ENCODE peak calls at places on chromosomes 4 and X, in eight cellular contexts. J is SJCRH30, C is body of pancreas, Y is heart right ventricle, S is mesendoderm, X is heart left ventricle, O is neuronal stem cell, N is IMR-90. U is an unnamed sample. For H3K27me3, the result is how much of the 10 kb centered on the place peaks cover.

GRCh38 chr4:75391489-75392166 is 122.6 kb downstream of the RCHY1 start:
- DNase-seq in J (no peak), C (no peak), Y (no peak), S (no peak), X (no peak), O (no peak), N (no peak), U (no peak)

GRCh38 chr4:120432451-120432850 is 365.8 kb upstream of the MAD2L1 start:
- DNase-seq in J (no peak), C (no peak), Y (no peak), S (no peak), X (no peak), O (no peak), N (no peak), U (no peak)

GRCh38 chr4:90960433-90960832 is 833.2 kb downstream of the CCSER1 start:
- DNase-seq in J (no peak), C (no peak), Y (no peak), S (no peak), X (no peak), O (no peak), N (no peak), U (no peak)

GRCh38 chr4:53309321-53310020 is 56.4 kb downstream of the SCFD2 start:
- DNase-seq in J (no peak), C (no peak), Y (no peak), S (no peak), X (no peak), O (no peak), N (no peak), U (no peak)

GRCh38 chr4:168955674-168956073 is 54.4 kb downstream of the CBR4 start:
- DNase-seq in J (peak), C (no peak), Y (no peak), S (no peak), X (no peak), O (no peak), N (no peak), U (no peak)

GRCh38 chr4:71974681-71975080 is 57.1 kb upstream of the NPFFR2 start:
- DNase-seq in J (no peak), C (no peak), Y (no peak), S (peak), X (no peak), O (no peak), N (peak), U (no peak)

GRCh38 chr4:168200685-168201084 is 108.3 kb downstream of the ANXA10 start:
- DNase-seq in J (no peak), C (no peak), Y (no peak), S (no peak), X (no peak), O (no peak), N (peak), U (no peak)

GRCh38 chrX:40465735-40466551 is 114.8 kb upstream of the ATP6AP2 start:
- DNase-seq in J (peak), C (no peak), Y (no peak), S (no peak), X (no peak), O (no peak), N (no peak), U (no peak)

GRCh38 chr4:104508224-104508623 is 13.5 kb upstream of the CXXC4 start:
- DNase-seq in J (no peak), C (no peak), Y (no peak), S (no peak), X (no peak), O (no peak), N (no peak), U (no peak)

GRCh38 chr4:6044805-6045204 is 26.6 kb upstream of the C4orf50 start:
- DNase-seq in J (no peak), C (no peak), Y (no peak), S (peak), X (no peak), O (no peak), N (no peak), U (no peak)

GRCh38 chr4:121900132-121900983 is 30.1 kb upstream of the BBS7 start:
- DNase-seq in J (peak), C (peak), Y (no peak), S (peak), X (peak), O (peak), N (peak), U (no peak)

DNA sequence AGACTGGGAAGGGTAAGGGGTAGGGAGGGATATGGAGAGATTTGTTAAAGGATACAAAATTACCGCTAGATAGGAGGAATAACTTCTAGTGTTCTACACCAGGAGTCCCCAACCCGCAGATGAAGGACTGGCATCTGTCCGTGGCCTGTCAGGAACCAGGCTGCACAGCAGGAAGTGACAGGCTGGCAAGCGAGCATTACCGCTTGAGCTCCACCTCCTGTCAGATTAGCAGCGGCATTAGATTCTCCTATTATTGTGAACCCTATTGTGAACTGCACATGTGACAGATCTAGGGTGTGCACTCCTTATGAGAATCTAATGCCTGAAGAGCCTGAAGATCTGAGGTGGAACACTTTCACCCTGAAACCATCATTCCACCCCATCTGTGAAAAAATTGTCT is 27.9 kb upstream of the BBS7 start:
- DNase-seq in J (no peak), C (no peak), Y (no peak), S (peak), X (no peak), O (no peak), N (no peak), U (no peak)
- H3K27ac ChIP-seq in J (no peak), C (no peak), Y (no peak), S (no peak), X (no peak), O (no peak), N (no peak), U (no peak)

GRCh38 chr4:107035711-107036601 is at the start of gene DKK2:
- DNase-seq in J (no peak), C (peak), Y (no peak), S (peak), X (no peak), O (peak), N (peak), U (peak)

GRCh38 chr4:107034982-107035710 is 967 bp downstream of the DKK2 start:
- DNase-seq in J (no peak), C (peak), Y (no peak), S (peak), X (no peak), O (peak), N (peak), U (peak)

GRCh38 chr4:107037188-107037587 is 1.1 kb upstream of the DKK2 start:
- DNase-seq in J (no peak), C (peak), Y (peak), S (peak), X (no peak), O (peak), N (peak), U (peak)

GRCh38 chr4:107036602-107037151 is 564 bp upstream of the DKK2 start:
- DNase-seq in J (no peak), C (peak), Y (no peak), S (peak), X (no peak), O (peak), N (no peak), U (no peak)

GRCh38 chr4:107034091-107034698 is 1.9 kb downstream of the DKK2 start:
- DNase-seq in J (no peak), C (peak), Y (no peak), S (peak), X (peak), O (peak), N (no peak), U (peak)
- H3K4me3 ChIP-seq in J (no peak), C (no peak), Y (no peak), S (no peak), X (peak), O (peak), N (no peak), U (peak)

GRCh38 chr4:178215309-178215708 is 773.1 kb upstream of the AGA start:
- DNase-seq in J (no peak), C (no peak), Y (no peak), S (no peak), X (no peak), O (no peak), N (no peak), U (no peak)

DNA sequence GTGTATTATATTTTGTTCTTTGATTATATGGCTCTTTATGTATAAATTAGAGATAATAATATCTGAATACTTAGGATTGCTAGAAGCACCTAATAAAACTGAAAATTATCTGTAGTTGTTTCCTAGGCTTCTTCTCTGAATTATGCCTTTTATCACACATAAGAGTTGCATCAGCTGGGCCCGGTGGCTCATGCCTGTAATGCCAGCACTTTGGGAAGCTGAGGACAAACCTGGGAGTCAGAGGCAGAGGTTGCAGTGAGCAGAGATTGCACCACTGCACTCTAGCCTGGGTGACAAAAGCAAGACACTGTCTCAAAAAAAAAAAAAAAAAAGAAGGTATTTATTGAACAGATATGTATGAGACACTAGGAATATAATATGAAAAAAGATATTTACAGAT is 773.5 kb upstream of the AGA start:
- DNase-seq in J (no peak), C (no peak), Y (no peak), S (no peak), X (no peak), O (no peak), N (no peak), U (no peak)
- H3K27me3 ChIP-seq in J (under half), C (under half), Y (under half), S (under half), X (under half), O (under half), N (under half), U (under half)

DNA sequence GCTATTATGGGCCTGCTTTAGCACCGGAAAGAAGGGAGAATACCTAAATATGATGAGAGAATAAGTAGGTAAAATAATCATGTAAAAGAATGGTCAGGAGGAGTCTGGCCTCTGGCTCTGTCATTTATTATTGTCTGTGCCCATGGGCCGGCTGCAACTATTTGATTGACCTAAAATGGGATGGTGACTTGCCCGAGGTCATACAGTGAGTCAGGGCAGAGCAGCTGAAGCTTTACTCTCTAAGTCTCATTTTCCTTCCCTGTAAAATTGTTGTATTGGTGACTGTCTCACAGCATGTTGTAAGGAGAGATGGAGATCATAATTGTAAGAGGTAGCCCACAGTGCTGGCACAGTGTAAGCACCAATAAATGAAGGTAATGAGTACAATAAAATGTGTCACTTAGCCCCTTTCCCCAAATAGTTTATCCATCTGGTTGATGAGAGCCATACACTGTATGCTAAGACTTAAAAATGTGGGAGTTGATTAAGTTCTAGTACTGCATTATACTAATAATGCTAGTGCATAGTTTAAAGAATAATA is 39.6 kb downstream of the RUFY3 start:
- DNase-seq in J (no peak), C (no peak), Y (no peak), S (no peak), X (no peak), O (no peak), N (no peak), U (no peak)
- H3K27ac ChIP-seq in J (no peak), C (no peak), Y (no peak), S (no peak), X (no peak), O (no peak), N (no peak), U (no peak)

GRCh38 chrX:101383679-101384078 is 2.3 kb downstream of the BTK start:
- DNase-seq in J (no peak), C (no peak), Y (no peak), S (no peak), X (no peak), O (no peak), N (no peak), U (no peak)

GRCh38 chrX:101385026-101385684 is 836 bp downstream of the BTK start:
- DNase-seq in J (no peak), C (no peak), Y (no peak), S (no peak), X (no peak), O (no peak), N (no peak), U (no peak)

GRCh38 chrX:101388604-101389003 is 2.2 kb upstream of the RPL36A start:
- DNase-seq in J (no peak), C (no peak), Y (no peak), S (no peak), X (no peak), O (no peak), N (no peak), U (no peak)

GRCh38 chrX:101386542-101386885 is 523 bp upstream of the BTK start:
- DNase-seq in J (no peak), C (no peak), Y (no peak), S (no peak), X (no peak), O (no peak), N (no peak), U (no peak)

DNA sequence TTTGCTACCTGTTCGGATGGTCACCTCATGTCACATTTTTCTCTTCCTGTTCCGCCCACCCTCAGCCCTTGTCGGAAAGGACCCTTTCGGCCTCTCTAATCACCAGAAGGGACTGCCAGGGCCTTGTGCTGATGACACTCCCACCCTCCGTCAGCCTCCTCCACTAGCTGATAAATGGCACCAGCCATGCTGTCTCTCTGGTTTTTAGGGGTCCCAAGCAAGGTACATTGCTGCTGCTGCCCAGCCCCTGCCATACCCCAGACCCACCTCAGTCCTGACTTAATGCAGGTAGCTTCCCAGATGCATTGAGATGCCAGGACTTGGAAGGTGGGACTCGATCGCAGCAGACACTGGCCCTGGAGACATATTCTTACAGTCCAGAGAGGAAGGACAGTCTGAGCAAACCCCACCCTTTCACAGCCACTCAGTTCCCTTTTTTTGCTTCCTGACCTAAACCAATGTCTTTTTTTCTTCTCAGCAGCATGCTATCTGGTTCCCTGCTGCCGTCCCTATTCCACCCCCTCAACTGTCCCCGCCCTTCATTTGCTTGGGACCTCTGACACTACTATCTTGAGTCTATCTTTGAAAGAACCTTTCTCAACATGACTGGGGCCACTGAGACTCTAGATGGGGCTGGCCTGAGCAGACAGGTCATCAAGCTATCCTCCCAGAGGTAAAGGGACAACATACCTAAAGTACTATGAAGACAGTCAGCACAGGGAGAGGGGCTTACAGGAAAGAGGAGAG is at the start of gene BTK:
- DNase-seq in J (no peak), C (no peak), Y (no peak), S (peak), X (no peak), O (no peak), N (no peak), U (peak)
- H3K4me3 ChIP-seq in J (no peak), C (no peak), Y (no peak), S (no peak), X (peak), O (no peak), N (no peak), U (no peak)

GRCh38 chrX:112631892-112632291 is 47.8 kb downstream of the LHFPL1 start:
- DNase-seq in J (no peak), C (no peak), Y (no peak), S (no peak), X (no peak), O (no peak), N (no peak), U (no peak)

GRCh38 chrX:112630187-112630586 is 49.6 kb downstream of the LHFPL1 start:
- DNase-seq in J (no peak), C (no peak), Y (no peak), S (no peak), X (peak), O (no peak), N (no peak), U (no peak)

DNA sequence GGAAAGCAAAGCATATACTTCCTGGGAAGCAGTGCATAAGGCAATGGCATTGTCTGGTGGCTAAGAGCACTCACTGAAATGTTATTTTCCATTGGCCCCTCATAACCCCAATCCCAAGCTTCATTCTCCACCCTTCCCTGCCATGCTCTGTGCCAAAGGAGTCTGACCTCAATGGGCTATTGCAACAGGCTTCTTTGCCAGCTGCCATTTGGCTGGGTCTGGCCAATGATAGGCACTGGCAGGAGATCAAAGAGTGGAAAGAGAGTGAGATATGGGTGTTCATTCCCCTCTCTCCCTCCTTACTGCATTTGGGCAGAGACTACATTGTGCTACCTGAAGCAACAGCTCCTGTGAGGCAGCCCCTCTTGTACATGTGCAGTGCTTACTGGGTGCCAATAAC is 51.5 kb downstream of the LHFPL1 start:
- DNase-seq in J (no peak), C (no peak), Y (peak), S (no peak), X (peak), O (no peak), N (no peak), U (no peak)
- H3K27me3 ChIP-seq in J (under half), C (under half), Y (under half), S (under half), X (under half), O (under half), N (under half), U (under half)

GRCh38 chrX:97747346-97747745 is 863.6 kb downstream of the RPA4 start:
- DNase-seq in J (no peak), C (no peak), Y (no peak), S (no peak), X (no peak), O (no peak), N (no peak), U (no peak)

GRCh38 chrX:97751016-97751415 is 867.3 kb downstream of the RPA4 start:
- DNase-seq in J (no peak), C (no peak), Y (no peak), S (no peak), X (no peak), O (no peak), N (no peak), U (no peak)

GRCh38 chrX:97756879-97757278 is 873.2 kb downstream of the RPA4 start:
- DNase-seq in J (no peak), C (no peak), Y (no peak), S (no peak), X (no peak), O (no peak), N (no peak), U (no peak)

GRCh38 chrX:97751735-97752134 is 868.0 kb downstream of the RPA4 start:
- DNase-seq in J (no peak), C (no peak), Y (no peak), S (no peak), X (no peak), O (no peak), N (no peak), U (no peak)
- H3K27ac ChIP-seq in J (no peak), C (no peak), Y (no peak), S (no peak), X (no peak), O (no peak), N (no peak), U (no peak)